ENCODE peak calls at places on chromosomes 3 and 15, in four cellular contexts. J is astrocyte of the spinal cord, W is sigmoid colon, K is tibial nerve. A is an unnamed sample.

GRCh38 chr3:46845860-46846623 is 17.2 kb downstream of the MYL3 start:
- DNase-seq in J (peak; percentile 81), W (peak; percentile 90), K (peak; percentile 72), A (peak; percentile 58)

GRCh38 chr15:92683511-92683834 is 27.9 kb upstream of the FAM174B start:
- DNase-seq in J (peak; percentile 12), W (peak; percentile 75), K (no peak), A (no peak)

GRCh38 chr15:93476491-93477176 is 387.6 kb upstream of the RGMA start:
- DNase-seq in J (no peak), W (no peak), K (no peak), A (no peak)

GRCh38 chr3:122295286-122295685 is 29.8 kb upstream of the CSTA start:
- DNase-seq in J (no peak), W (no peak), K (no peak), A (no peak)

GRCh38 chr3:183537295-183537730 is 18.2 kb downstream of the KLHL6 start:
- DNase-seq in J (peak; percentile 47), W (no peak), K (no peak), A (no peak)

GRCh38 chr3:59308684-59309083 is 258.9 kb upstream of the CFAP20DC start:
- DNase-seq in J (no peak), W (no peak), K (no peak), A (no peak)

GRCh38 chr3:142940000-142940399 is 23.5 kb downstream of the PAQR9 start:
- DNase-seq in J (no peak), W (no peak), K (no peak), A (no peak)

GRCh38 chr15:80929225-80929624 is 60.4 kb downstream of the MESD start:
- DNase-seq in J (peak; percentile 72), W (no peak), K (no peak), A (no peak)

GRCh38 chr3:94453864-94454263 is 391.0 kb downstream of the NSUN3 start:
- DNase-seq in J (no peak), W (no peak), K (no peak), A (no peak)

GRCh38 chr3:177743491-177743890 is 546.2 kb upstream of the TBL1XR1 start:
- DNase-seq in J (no peak), W (no peak), K (no peak), A (no peak)

GRCh38 chr15:84955089-84955848 is 26.4 kb upstream of the PDE8A start:
- DNase-seq in J (peak; percentile 80), W (peak; percentile 87), K (peak; percentile 56), A (peak; percentile 92)

GRCh38 chr15:91338763-91339162 is 238.7 kb downstream of the SV2B start:
- DNase-seq in J (peak; percentile 49), W (no peak), K (no peak), A (no peak)

GRCh38 chr3:27728195-27729087 is 6.3 kb upstream of the EOMES start:
- DNase-seq in J (no peak), W (no peak), K (no peak), A (no peak)

GRCh38 chr3:119559441-119559963 is at the start of gene CD80:
- DNase-seq in J (peak; percentile 25), W (peak; percentile 73), K (peak; percentile 22), A (peak; percentile 29)

GRCh38 chr15:38702178-38702912 is 137.7 kb upstream of the RASGRP1 start:
- DNase-seq in J (no peak), W (no peak), K (no peak), A (no peak)

GRCh38 chr15:34850121-34850520 is 54.8 kb upstream of the ACTC1 start:
- DNase-seq in J (no peak), W (peak; percentile 65), K (no peak), A (no peak)

GRCh38 chr15:30953731-30954378 is 37.6 kb downstream of the MTMR10 start:
- DNase-seq in J (peak; percentile 83), W (no peak), K (no peak), A (no peak)

GRCh38 chr3:123113889-123114450 is 47.1 kb downstream of the PDIA5 start:
- DNase-seq in J (no peak), W (no peak), K (no peak), A (no peak)

GRCh38 chr15:77797270-77797669 is 164.6 kb upstream of the LINGO1 start:
- DNase-seq in J (no peak), W (no peak), K (no peak), A (no peak)

GRCh38 chr3:62139957-62140356 is 233.4 kb downstream of the FEZF2 start:
- DNase-seq in J (peak; percentile 18), W (no peak), K (no peak), A (no peak)

GRCh38 chr3:185586644-185586964 is 509 bp downstream of the SENP2 start:
- DNase-seq in J (no peak), W (no peak), K (no peak), A (no peak)

GRCh38 chr15:66408254-66408653 is 21.5 kb downstream of the MAP2K1 start:
- DNase-seq in J (no peak), W (no peak), K (no peak), A (no peak)

GRCh38 chr3:4716731-4717362 is 223.7 kb downstream of the ITPR1 start:
- DNase-seq in J (peak; percentile 61), W (no peak), K (no peak), A (no peak)

GRCh38 chr15:70501849-70502248 is 261.5 kb downstream of the UACA start:
- DNase-seq in J (no peak), W (no peak), K (no peak), A (no peak)

GRCh38 chr3:72161870-72162617 is 377.1 kb upstream of the PROK2 start:
- DNase-seq in J (peak; percentile 23), W (no peak), K (no peak), A (no peak)

GRCh38 chr3:49794926-49795905 is 4.5 kb downstream of the CDHR4 start:
- DNase-seq in J (no peak), W (no peak), K (no peak), A (no peak)
- H3K4me3 ChIP-seq in J (no peak overlapping the region), W (no peak overlapping the region), K (no peak overlapping the region), A (no peak overlapping the region)

GRCh38 chr15:101137312-101137940 is 114.4 kb downstream of the CHSY1 start:
- DNase-seq in J (no peak), W (no peak), K (no peak), A (no peak)
- TF ChIP-seq CTCF in J (no peak), W (no peak), K (no peak), A (no peak)

GRCh38 chr3:131775660-131776059 is 259.2 kb downstream of the CPNE4 start:
- DNase-seq in J (no peak), W (no peak), K (no peak), A (no peak)

GRCh38 chr3:131778526-131778925 is 256.3 kb downstream of the CPNE4 start:
- DNase-seq in J (no peak), W (no peak), K (no peak), A (no peak)
- H3K4me3 ChIP-seq in J (no peak overlapping the region), W (no peak overlapping the region), K (no peak overlapping the region), A (no peak overlapping the region)

DNA sequence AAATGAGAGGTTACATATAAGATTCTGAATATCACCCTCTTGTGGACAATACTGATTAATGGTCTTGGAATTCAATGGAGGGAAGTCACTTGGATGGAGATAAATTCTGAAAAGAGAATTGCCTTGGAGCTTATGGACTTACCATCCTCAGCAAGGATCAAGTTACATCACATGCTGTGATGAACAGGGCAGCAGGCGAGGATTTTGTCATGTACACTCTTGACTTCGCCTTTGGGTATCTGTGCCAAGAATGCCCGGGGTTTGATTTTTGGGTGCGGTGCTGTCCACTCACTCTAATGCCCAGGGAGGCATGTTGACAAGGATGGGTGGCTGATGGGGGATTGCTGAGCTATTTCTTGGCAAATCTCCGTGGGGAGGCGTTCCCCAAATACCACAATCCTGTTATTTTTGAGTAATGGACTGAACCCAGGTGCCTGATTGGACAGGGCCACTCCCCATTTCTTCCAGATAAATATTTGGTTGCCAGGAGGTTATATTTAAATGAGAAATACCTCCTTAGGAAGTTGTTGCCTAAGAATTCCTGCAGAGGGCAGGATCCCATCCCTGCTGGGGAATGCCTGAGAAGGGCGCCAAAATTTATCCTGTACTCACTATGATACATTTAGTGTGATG is 96.3 kb downstream of the TPRG1 start:
- DNase-seq in J (peak; percentile 19), W (no peak), K (no peak), A (peak; percentile 32)
- TF ChIP-seq CTCF in J (peak; percentile 39), W (no peak), K (no peak), A (no peak)

GRCh38 chr3:56096941-56097340 is 371.3 kb downstream of the ERC2 start:
- DNase-seq in J (no peak), W (no peak), K (no peak), A (no peak)

GRCh38 chr3:56101576-56101975 is 366.7 kb downstream of the ERC2 start:
- DNase-seq in J (no peak), W (no peak), K (no peak), A (no peak)

GRCh38 chr3:56107157-56107556 is 361.1 kb downstream of the ERC2 start:
- DNase-seq in J (no peak), W (no peak), K (no peak), A (no peak)

GRCh38 chr3:56102034-56102433 is 366.2 kb downstream of the ERC2 start:
- DNase-seq in J (no peak), W (no peak), K (no peak), A (no peak)
- H3K4me3 ChIP-seq in J (no peak overlapping the region), W (no peak overlapping the region), K (no peak overlapping the region), A (no peak overlapping the region)

GRCh38 chr15:68791431-68792283 is 29.0 kb downstream of the ANP32A start:
- DNase-seq in J (no peak), W (no peak), K (no peak), A (no peak)
- TF ChIP-seq CTCF in J (no peak), W (no peak), K (no peak), A (no peak)

GRCh38 chr3:48502728-48503168 is 1.2 kb downstream of the SHISA5 start:
- DNase-seq in J (no peak), W (peak; percentile 76), K (peak; percentile 29), A (no peak)
- H3K4me3 ChIP-seq in J (peak overlapping the region; percentile 77), W (no peak overlapping the region), K (peak overlapping the region; percentile 71), A (no peak overlapping the region)

GRCh38 chr15:99117111-99117510 is 12.2 kb downstream of the SYNM start:
- DNase-seq in J (no peak), W (peak; percentile 77), K (no peak), A (no peak)

GRCh38 chr15:99117563-99118257 is 12.8 kb downstream of the SYNM start:
- DNase-seq in J (no peak), W (peak; percentile 72), K (no peak), A (no peak)

GRCh38 chr15:99113547-99114271 is 8.8 kb downstream of the SYNM start:
- DNase-seq in J (no peak), W (peak; percentile 72), K (no peak), A (no peak)

GRCh38 chr15:99114511-99115299 is 9.8 kb downstream of the SYNM start:
- DNase-seq in J (no peak), W (peak; percentile 93), K (no peak), A (no peak)

GRCh38 chr15:99115300-99116215 is 10.7 kb downstream of the SYNM start:
- DNase-seq in J (no peak), W (peak; percentile 64), K (no peak), A (no peak)
- TF ChIP-seq CTCF in J (no peak), W (no peak), K (no peak), A (no peak)

DNA sequence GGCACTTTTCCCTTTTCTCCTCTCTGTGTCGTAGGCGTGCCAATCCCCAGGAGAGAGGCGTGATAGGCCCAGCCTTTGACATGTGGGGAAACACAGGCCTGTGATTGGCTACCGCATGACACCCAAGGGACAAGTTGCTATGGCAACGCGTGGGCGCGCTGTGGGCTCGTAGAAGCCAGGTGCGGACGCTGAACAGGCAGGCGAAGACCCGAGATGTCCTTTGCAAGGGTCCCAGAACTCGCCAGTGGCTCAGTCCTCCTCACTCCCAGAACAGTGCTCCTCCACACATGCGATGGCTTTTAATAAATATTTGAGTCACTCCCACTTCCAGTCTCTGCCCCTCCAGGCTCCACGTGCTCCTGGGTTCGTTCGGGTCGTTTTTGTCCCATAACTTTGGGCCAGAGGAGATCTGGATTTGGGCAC is 4.2 kb downstream of the SLC51B start:
- DNase-seq in J (peak; percentile 89), W (peak; percentile 94), K (peak; percentile 88), A (peak; percentile 95)
- H3K4me3 ChIP-seq in J (peak overlapping the region; percentile 34), W (no peak overlapping the region), K (peak overlapping the region; percentile 10), A (no peak overlapping the region)

A was measured in lower leg skin.